ENCODE peak calls at places on chromosomes 1 and 21, in four cellular contexts. One of them, this sample, is unnamed.

GRCh38 chr1:96030312-96030711 is 691.3 kb upstream of the PTBP2 start:
- DNase-seq in HTR-8/SVneo: no peak
- DNase-seq in effector memory CD4-positive, alpha-beta T cell: no peak
- DNase-seq in IMR-90: no peak
- DNase-seq in this sample: no peak

GRCh38 chr1:54487571-54488050 is 60.4 kb upstream of the ACOT11 start:
- DNase-seq in HTR-8/SVneo: no peak
- DNase-seq in IMR-90: no peak
- DNase-seq in effector memory CD4-positive, alpha-beta T cell: no peak
- DNase-seq in this sample: no peak

GRCh38 chr1:41710980-41711379 is 207.7 kb downstream of the HIVEP3 start:
- DNase-seq in effector memory CD4-positive, alpha-beta T cell: no peak
- DNase-seq in IMR-90: no peak
- DNase-seq in HTR-8/SVneo: no peak
- DNase-seq in this sample: no peak

GRCh38 chr1:75423616-75424015 is 187.3 kb downstream of the SLC44A5 start:
- DNase-seq in IMR-90: no peak
- DNase-seq in HTR-8/SVneo: no peak
- DNase-seq in effector memory CD4-positive, alpha-beta T cell: no peak
- DNase-seq in this sample: no peak

GRCh38 chr1:219312967-219313366 is 139.3 kb downstream of the LYPLAL1 start:
- DNase-seq in IMR-90: peak; percentile 92
- DNase-seq in effector memory CD4-positive, alpha-beta T cell: no peak
- DNase-seq in HTR-8/SVneo: peak; percentile 25
- DNase-seq in this sample: no peak

GRCh38 chr1:15128520-15129313 is 24.8 kb upstream of the TMEM51 start:
- DNase-seq in IMR-90: peak; percentile 65
- DNase-seq in effector memory CD4-positive, alpha-beta T cell: peak; percentile 27
- DNase-seq in HTR-8/SVneo: peak; percentile 62
- DNase-seq in this sample: no peak

GRCh38 chr21:37119421-37120218 is 46.6 kb downstream of the TTC3 start:
- DNase-seq in IMR-90: no peak
- DNase-seq in HTR-8/SVneo: no peak
- DNase-seq in effector memory CD4-positive, alpha-beta T cell: no peak
- DNase-seq in this sample: no peak

GRCh38 chr1:78472251-78472620 is 18.5 kb upstream of the PTGFR start:
- DNase-seq in effector memory CD4-positive, alpha-beta T cell: no peak
- DNase-seq in IMR-90: no peak
- DNase-seq in HTR-8/SVneo: no peak
- DNase-seq in this sample: no peak

GRCh38 chr1:227869851-227870305 is 54.4 kb downstream of the PRSS38 start:
- DNase-seq in effector memory CD4-positive, alpha-beta T cell: no peak
- DNase-seq in IMR-90: no peak
- DNase-seq in HTR-8/SVneo: no peak
- DNase-seq in this sample: no peak